ENCODE peak calls at places on chromosome 13, in ten cellular contexts. E is fibroblast of the aortic adventitia, L is fibroblast of lung, O is AG09319, N is cardiac fibroblast, I is neural crest cell, B is colonic mucosa, Q is A549, X is H9, F is HFF-Myc. J is an unnamed sample.

GRCh38 chr13:76647550-76647949 is 238.7 kb downstream of the KCTD12 start:
- DNase-seq in B (no peak), N (peak; percentile 36), L (no peak), I (no peak), X (no peak), O (peak; percentile 18), E (no peak), F (no peak), Q (no peak), J (no peak)

GRCh38 chr13:99505814-99506269 is 4.6 kb downstream of the TM9SF2 start:
- DNase-seq in B (no peak), X (no peak), E (peak; percentile 45), Q (peak; percentile 16), L (peak; percentile 48), I (no peak), N (peak; percentile 57), F (no peak), O (no peak), J (no peak)

GRCh38 chr13:67977081-67977480 is 746.9 kb upstream of the PCDH9 start:
- DNase-seq in Q (no peak), X (no peak), N (no peak), I (no peak), B (no peak), O (no peak), F (no peak), E (no peak), L (peak; percentile 47), J (no peak)

GRCh38 chr13:74187564-74187963 is 53.4 kb upstream of the KLF12 start:
- DNase-seq in E (no peak), N (peak; percentile 33), B (no peak), L (peak; percentile 10), I (no peak), X (no peak), O (no peak), F (no peak), Q (peak; percentile 25), J (no peak)

GRCh38 chr13:78764665-78765064 is 105.7 kb upstream of the OBI1 start:
- DNase-seq in N (no peak), Q (no peak), I (no peak), E (no peak), B (no peak), F (no peak), O (no peak), L (no peak), X (peak; percentile 45), J (no peak)

GRCh38 chr13:22757530-22758120 is 423.2 kb upstream of the SGCG start:
- DNase-seq in X (no peak), L (peak; percentile 56), O (no peak), I (no peak), N (peak; percentile 5), E (peak; percentile 7), B (no peak), Q (no peak), F (no peak), J (no peak)

GRCh38 chr13:24092108-24092507 is 68.4 kb upstream of the SPATA13 start:
- DNase-seq in Q (no peak), E (peak; percentile 16), N (no peak), I (no peak), L (no peak), X (no peak), F (no peak), B (no peak), O (no peak), J (no peak)

GRCh38 chr13:37621811-37622361 is 23.3 kb upstream of the POSTN start:
- DNase-seq in B (no peak), X (no peak), F (peak; percentile 44), O (peak; percentile 61), Q (no peak), I (no peak), N (peak; percentile 82), E (peak; percentile 95), L (peak; percentile 98), J (no peak)

DNA sequence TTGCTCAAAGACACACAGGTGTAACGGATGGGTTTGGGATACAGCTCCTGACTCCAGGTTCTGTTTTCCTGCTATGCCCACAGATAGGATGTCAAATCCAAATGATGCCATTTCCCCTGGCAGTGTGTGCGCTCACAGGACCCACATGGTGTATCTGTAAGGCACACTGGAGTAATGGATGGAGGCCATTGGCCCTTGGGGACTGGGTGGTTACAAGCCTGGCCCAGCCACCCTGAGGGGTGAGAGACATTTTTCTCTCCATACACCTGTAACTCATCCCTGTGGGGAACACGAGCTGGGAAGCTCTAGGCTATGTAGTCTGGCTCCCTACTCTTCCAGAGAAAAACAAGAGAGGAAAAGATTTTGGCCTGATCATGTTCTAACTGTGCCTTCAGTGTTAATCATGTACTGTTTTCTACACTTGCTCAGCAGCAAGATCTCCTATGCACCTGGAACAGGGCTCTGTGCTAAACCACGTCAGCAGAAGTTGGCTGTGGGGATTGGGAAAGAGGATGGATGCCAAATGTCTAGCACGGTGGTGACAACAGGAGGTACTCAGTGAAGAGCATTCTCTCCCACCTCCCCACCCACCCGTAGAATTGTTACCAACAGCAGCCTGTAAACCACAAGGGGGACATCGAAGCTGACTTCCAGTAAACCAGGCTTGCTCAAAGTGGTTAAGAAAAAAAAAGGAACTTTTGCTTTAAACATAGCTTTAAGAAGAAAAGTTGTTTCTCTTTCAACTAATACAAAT is 237.0 kb downstream of the LACC1 start:
- DNase-seq in F (no peak), X (no peak), O (no peak), L (peak; percentile 28), B (no peak), E (peak; percentile 28), I (no peak), N (peak; percentile 8), Q (no peak), J (no peak)
- TF ChIP-seq CTCF in F (peak; percentile 4), X (peak; percentile 42), O (no peak), L (peak; percentile 31), B (no peak), E (peak; percentile 42), I (no peak), N (peak; percentile 24), Q (no peak), J (no peak)

GRCh38 chr13:84912720-84913119 is 886.5 kb downstream of the SLITRK6 start:
- DNase-seq in B (no peak), X (no peak), F (no peak), E (no peak), O (no peak), N (no peak), L (no peak), I (no peak), Q (no peak), J (no peak)

DNA sequence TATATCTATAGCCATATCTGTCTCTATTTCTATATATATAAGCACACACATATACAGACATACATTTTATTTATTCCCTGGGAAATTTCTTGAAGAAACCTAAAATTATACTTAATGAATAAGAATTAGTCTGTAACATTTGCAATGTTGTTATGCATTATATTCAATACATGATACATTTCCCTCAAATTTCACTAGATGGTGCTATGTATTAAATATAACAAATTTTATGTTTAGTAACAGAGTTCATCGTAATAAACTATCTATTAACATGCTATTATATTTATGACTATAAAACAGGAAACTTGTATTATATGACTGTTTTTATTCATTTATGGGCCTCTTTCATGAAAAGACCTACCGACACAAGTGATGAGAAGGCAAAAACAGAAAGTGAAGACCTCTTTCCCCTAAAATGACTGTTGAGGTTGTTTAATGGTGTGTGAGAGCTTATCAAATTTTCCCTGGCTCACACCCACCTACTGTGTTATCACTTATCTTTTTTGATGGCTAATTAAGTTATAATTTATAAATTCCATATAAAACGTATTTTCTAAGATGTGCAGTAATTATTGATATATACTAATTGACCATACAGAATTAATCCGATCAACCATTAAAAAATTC is 881.9 kb downstream of the SLITRK6 start:
- DNase-seq in F (peak; percentile 6), E (peak; percentile 28), O (no peak), I (no peak), L (peak; percentile 63), X (no peak), Q (no peak), N (peak; percentile 17), B (no peak), J (no peak)
- TF ChIP-seq CTCF in F (no peak), E (peak; percentile 16), O (peak; percentile 31), I (peak; percentile 80), L (peak; percentile 11), X (peak; percentile 68), Q (peak; percentile 39), N (no peak), B (peak; percentile 30), J (no peak)

GRCh38 chr13:91595677-91596076 is 197.3 kb downstream of the GPC5 start:
- DNase-seq in B (no peak), O (no peak), X (no peak), Q (no peak), F (no peak), L (no peak), E (no peak), I (no peak), N (no peak), J (no peak)

GRCh38 chr13:91586609-91587008 is 188.2 kb downstream of the GPC5 start:
- DNase-seq in Q (no peak), E (no peak), I (no peak), N (no peak), F (no peak), X (no peak), B (no peak), O (no peak), L (no peak), J (no peak)

GRCh38 chr13:91596832-91597231 is 198.4 kb downstream of the GPC5 start:
- DNase-seq in O (no peak), E (no peak), Q (no peak), F (no peak), N (no peak), X (no peak), L (no peak), B (no peak), I (no peak), J (no peak)

GRCh38 chr13:91588541-91588940 is 190.1 kb downstream of the GPC5 start:
- DNase-seq in F (no peak), B (no peak), O (no peak), E (no peak), Q (no peak), I (no peak), X (no peak), N (no peak), L (no peak), J (no peak)

DNA sequence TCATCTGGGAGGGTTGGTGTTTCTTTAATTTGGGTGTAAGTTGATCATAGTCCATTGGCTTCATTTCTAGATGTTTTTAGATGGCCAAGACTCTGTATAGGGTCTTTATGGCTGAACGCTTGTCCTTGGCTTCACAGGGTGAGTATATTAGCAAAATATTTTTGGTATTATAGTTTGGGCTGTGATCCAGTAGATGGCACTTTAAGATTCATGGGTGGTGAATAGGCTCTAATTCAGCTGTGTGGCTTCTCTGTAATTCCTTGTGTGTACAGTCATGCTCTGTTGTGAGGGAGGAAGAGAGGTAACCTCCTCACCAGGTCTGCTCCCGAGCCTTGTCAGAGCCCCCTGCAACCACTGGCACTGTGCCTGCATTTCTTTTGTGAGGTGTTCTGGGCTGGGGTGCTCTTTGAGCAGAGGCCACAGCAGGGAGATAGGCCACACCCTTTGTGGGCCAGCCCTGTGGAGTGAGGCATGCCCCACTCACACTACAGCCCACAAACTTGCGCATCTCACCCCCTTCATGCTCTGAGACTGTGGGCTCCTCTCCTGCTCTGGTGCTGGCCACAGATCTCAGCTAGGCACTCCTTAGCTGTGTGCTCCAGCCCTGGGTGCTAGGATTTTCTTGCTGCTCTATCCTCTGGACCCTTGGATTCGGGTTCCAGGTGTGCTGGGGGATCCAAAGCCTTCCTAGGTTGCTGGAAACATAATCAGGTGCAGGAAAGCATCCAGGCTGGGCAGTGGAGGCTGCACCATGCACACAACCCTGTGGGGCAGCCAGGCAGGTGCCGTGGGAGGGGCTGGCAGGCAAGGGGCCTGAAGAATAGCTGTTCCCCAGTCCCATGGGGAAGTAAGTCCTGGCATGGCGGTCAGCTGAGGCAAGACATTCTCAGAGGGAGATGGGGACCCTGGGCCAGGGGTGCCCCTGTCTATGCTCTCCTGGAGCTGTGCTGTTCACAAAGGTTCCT is 193.9 kb downstream of the GPC5 start:
- DNase-seq in E (no peak), O (no peak), F (no peak), X (no peak), L (peak; percentile 20), B (no peak), I (no peak), Q (no peak), N (no peak), J (no peak)
- TF ChIP-seq CTCF in E (no peak), O (no peak), F (no peak), X (no peak), L (no peak), B (no peak), I (no peak), Q (no peak), N (no peak), J (no peak)

GRCh38 chr13:110683203-110683883 is 22.6 kb downstream of the CARS2 start:
- DNase-seq in N (peak; percentile 55), O (no peak), F (no peak), Q (no peak), L (peak; percentile 19), B (no peak), X (no peak), E (peak; percentile 20), I (no peak), J (no peak)
- TF ChIP-seq CTCF in N (peak; percentile 56), O (peak; percentile 51), F (peak; percentile 36), Q (peak; percentile 56), L (peak; percentile 32), B (peak; percentile 64), X (peak; percentile 58), E (peak; percentile 29), I (peak; percentile 40), J (no peak)

J was measured in Calu3.